ENCODE peak calls at places on chromosome 16, in four cellular contexts. T is body of pancreas, H is pancreas, R is hepatocyte. L is an unnamed sample.

GRCh38 chr16:80317132-80318098 is 223.4 kb upstream of the DYNLRB2 start:
- DNase-seq in T (no peak), H (no peak), R (peak; percentile 16), L (no peak)

GRCh38 chr16:85123891-85124635 is 11.8 kb upstream of the CIBAR2 start:
- DNase-seq in T (peak; percentile 38), H (no peak), R (peak; percentile 41), L (no peak)

GRCh38 chr16:73011926-73012325 is 36.0 kb downstream of the ZFHX3 start:
- DNase-seq in T (peak; percentile 4), H (no peak), R (no peak), L (no peak)

GRCh38 chr16:56965149-56965938 is 3.6 kb downstream of the CETP start:
- DNase-seq in T (no peak), H (no peak), R (no peak), L (no peak)

GRCh38 chr16:27367463-27368357 is 34.3 kb upstream of the IL21R start:
- DNase-seq in T (peak; percentile 81), H (peak; percentile 76), R (peak; percentile 86), L (no peak)

GRCh38 chr16:81366316-81366932 is 51.7 kb downstream of the GAN start:
- DNase-seq in T (no peak), H (no peak), R (peak; percentile 66), L (no peak)

GRCh38 chr16:58196898-58197313 is 1.0 kb downstream of the CSNK2A2 start:
- DNase-seq in T (no peak), H (no peak), R (peak; percentile 7), L (no peak)

GRCh38 chr16:84009282-84009681 is 33.3 kb downstream of the SLC38A8 start:
- DNase-seq in T (no peak), H (no peak), R (no peak), L (no peak)

GRCh38 chr16:46620265-46621005 is 744 bp downstream of the SHCBP1 start:
- DNase-seq in T (no peak), H (no peak), R (no peak), L (no peak)

GRCh38 chr16:85949787-85950186 is 50.8 kb downstream of the IRF8 start:
- DNase-seq in T (no peak), H (no peak), R (no peak), L (no peak)

GRCh38 chr16:84596801-84597517 is 20.9 kb downstream of the COTL1 start:
- DNase-seq in T (no peak), H (no peak), R (no peak), L (no peak)

GRCh38 chr16:17331071-17331521 is 139.7 kb downstream of the XYLT1 start:
- DNase-seq in T (no peak), H (no peak), R (no peak), L (no peak)

GRCh38 chr16:57475711-57476339 is 10.5 kb downstream of the DOK4 start:
- DNase-seq in T (no peak), H (no peak), R (peak; percentile 78), L (no peak)

GRCh38 chr16:11639925-11640899 is 28.0 kb upstream of the SNN start:
- DNase-seq in T (peak; percentile 91), H (peak; percentile 86), R (peak; percentile 77), L (peak; percentile 99)

GRCh38 chr16:66515543-66516171 is 34.3 kb downstream of the TK2 start:
- DNase-seq in T (no peak), H (no peak), R (peak; percentile 34), L (peak; percentile 66)
- TF ChIP-seq CTCF in T (peak; percentile 38), H (no peak), R (no peak), L (peak; percentile 63)

GRCh38 chr16:67400901-67401300 is 7.6 kb upstream of the TPPP3 start:
- DNase-seq in T (no peak), H (no peak), R (no peak), L (no peak)

GRCh38 chr16:67397812-67398545 is 4.7 kb upstream of the TPPP3 start:
- DNase-seq in T (no peak), H (no peak), R (no peak), L (no peak)

GRCh38 chr16:67399749-67400704 is 6.7 kb upstream of the TPPP3 start:
- DNase-seq in T (peak; percentile 42), H (peak; percentile 27), R (no peak), L (no peak)

GRCh38 chr16:67398546-67399217 is 5.4 kb upstream of the TPPP3 start:
- DNase-seq in T (no peak), H (no peak), R (no peak), L (no peak)

DNA sequence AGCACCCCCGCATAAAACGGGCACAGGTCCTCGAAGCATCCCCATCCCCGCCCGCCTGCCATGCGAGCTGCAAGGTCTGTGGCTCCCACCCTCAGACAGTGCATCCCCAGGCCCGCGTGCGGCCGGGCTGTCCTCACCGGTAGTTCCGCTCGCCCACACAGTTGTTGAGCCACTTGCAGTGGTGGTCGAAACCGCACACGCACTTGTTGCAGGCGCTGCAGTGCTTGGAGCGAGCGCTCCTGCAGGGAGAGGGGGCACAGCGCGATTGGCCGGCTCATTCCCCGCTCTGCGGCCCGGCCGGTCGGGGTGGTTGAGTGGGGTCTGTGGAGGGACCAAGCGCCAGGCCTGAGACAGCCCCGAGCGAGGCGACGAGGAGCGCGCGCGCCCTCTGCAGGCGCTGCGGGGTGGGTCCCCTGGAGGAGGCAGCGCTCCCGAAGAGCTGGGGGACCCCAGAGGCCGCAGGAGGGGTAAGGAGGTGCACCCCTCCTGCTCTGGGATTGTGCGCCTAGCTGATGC is 6.0 kb upstream of the TPPP3 start:
- DNase-seq in T (peak; percentile 47), H (peak; percentile 47), R (peak; percentile 72), L (no peak)
- TF ChIP-seq CTCF in T (peak; percentile 68), H (peak; percentile 71), R (peak; percentile 71), L (peak; percentile 79)

GRCh38 chr16:78483124-78483992 is 383.9 kb downstream of the WWOX start:
- DNase-seq in T (no peak), H (no peak), R (peak; percentile 15), L (no peak)

GRCh38 chr16:78480588-78480987 is 381.1 kb downstream of the WWOX start:
- DNase-seq in T (no peak), H (no peak), R (no peak), L (no peak)

GRCh38 chr16:78474762-78475161 is 375.3 kb downstream of the WWOX start:
- DNase-seq in T (no peak), H (no peak), R (no peak), L (no peak)

GRCh38 chr16:78479723-78480122 is 380.3 kb downstream of the WWOX start:
- DNase-seq in T (no peak), H (no peak), R (no peak), L (no peak)

GRCh38 chr16:78478267-78478821 is 378.9 kb downstream of the WWOX start:
- DNase-seq in T (no peak), H (no peak), R (no peak), L (no peak)
- TF ChIP-seq CTCF in T (peak; percentile 39), H (no peak), R (no peak), L (peak; percentile 56)

DNA sequence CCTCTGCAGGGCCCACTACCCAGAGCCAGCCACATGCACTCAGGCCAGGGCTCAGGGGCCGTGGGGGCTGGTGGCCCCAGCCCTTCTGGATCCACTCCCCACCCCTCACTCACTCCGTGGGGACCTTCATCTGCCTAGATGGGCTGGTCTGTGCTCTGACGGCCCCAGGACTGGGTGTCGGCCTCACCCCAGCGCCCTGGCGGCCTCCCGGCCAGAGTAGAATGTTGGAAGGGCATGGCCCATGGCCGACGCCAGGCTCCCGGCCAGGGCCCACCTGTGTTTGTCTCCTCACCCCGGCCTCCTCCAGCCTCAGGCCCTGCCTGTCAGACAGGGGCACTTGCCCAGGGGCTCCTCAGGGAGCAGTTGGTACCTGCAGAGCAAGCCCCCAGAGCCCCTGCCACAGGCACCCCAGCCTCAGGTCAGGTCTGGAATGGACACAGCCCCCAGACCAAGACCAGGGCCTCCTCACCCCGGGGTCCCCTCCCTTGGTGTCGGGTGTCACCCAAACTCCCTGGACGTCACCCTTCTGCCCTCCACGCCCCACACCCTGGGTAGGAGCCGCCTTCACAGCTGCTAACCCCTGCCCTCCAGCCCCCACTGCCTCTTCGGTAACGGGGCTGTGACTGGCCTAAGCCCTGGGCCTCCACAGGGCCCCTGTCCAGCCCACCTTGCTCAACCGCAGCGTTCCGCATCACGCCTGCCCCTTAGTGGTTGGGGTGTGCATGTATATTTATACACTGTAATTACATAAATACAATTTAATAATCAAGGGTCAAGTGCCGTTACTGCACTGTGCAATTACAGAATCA is 3.0 kb upstream of the CDH15 start:
- DNase-seq in T (no peak), H (no peak), R (no peak), L (no peak)
- TF ChIP-seq CTCF in T (no peak), H (no peak), R (no peak), L (peak; percentile 10)

GRCh38 chr16:10126686-10127085 is 55.5 kb downstream of the GRIN2A start:
- DNase-seq in T (no peak), H (no peak), R (no peak), L (peak; percentile 75)

GRCh38 chr16:10128397-10129258 is 53.6 kb downstream of the GRIN2A start:
- DNase-seq in T (no peak), H (no peak), R (no peak), L (no peak)

DNA sequence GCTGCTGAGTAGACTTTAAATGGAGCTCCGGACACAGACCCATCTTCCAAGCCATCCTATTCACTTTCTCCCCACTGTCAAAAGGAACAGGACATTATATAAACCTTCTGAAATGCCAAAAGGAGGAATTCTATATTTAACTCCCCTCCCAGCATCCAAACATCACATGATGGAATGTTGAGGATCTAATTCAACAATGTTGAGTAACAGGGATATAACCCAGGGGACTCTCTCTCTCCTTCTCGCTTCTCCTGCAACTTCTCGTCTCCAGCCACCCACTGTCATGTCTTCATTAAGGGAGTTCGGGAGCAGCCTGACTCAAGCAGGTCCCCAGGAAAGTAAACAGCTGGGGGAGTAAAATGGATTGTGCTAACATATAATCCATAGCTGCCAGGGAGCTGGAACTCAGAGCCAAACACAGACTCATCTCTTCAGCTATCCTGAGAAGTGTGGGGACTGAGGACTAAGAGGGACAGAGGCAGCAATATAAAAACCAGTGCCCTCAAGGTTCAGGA is 51.7 kb downstream of the GRIN2A start:
- DNase-seq in T (no peak), H (no peak), R (no peak), L (no peak)
- TF ChIP-seq CTCF in T (no peak), H (no peak), R (no peak), L (no peak)

DNA sequence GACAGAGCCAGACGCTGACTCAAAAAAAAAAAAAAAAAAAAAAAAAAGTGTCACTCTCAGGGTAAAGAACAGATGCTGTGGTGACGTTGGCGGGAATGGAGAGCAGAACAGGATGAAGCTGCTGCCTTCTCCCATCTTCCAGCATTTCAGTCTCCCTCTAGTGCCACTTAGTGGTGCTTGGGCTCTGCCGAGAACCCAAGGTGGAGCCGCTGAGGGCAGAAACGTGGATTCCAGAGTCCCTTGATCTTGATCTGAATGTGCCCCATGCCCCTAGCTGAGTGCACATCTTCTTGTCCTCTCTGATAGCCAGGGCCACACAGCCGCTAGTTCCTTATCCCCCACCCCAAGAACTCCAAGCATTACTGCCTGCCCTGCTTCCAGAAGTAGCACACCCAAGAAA is 43.2 kb upstream of the FA2H start:
- DNase-seq in T (no peak), H (no peak), R (no peak), L (no peak)
- TF ChIP-seq CTCF in T (no peak), H (no peak), R (no peak), L (no peak)

GRCh38 chr16:25126820-25127232 is 15.3 kb downstream of the LCMT1 start:
- DNase-seq in T (peak; percentile 58), H (peak; percentile 61), R (peak; percentile 71), L (peak; percentile 54)
- TF ChIP-seq CTCF in T (peak; percentile 90), H (peak; percentile 34), R (peak; percentile 69), L (peak; percentile 71)